ENCODE peak calls at places on chromosomes 7 and 10, in ten cellular contexts. E, L, T, P, X, C, K, A, F and N are unnamed samples.

GRCh38 chr7:47271749-47272148 is 310.2 kb downstream of the TNS3 start:
- DNase-seq in T (no peak), L (no peak), A (no peak), X (no peak), E (no peak), P (no peak), K (no peak), C (no peak), F (no peak), N (no peak)

GRCh38 chr7:24870766-24871165 is 109.2 kb downstream of the OSBPL3 start:
- DNase-seq in A (no peak), T (no peak), E (no peak), X (no peak), P (no peak), F (no peak), K (no peak), L (no peak), C (no peak), N (no peak)

GRCh38 chr10:21290499-21291160 is 234.9 kb downstream of the SKIDA1 start:
- DNase-seq in C (no peak), A (no peak), F (no peak), X (no peak), L (no peak), E (no peak), T (no peak), P (no peak), K (no peak), N (no peak)

GRCh38 chr10:45470098-45471012 is 96.3 kb downstream of the ALOX5 start:
- DNase-seq in C (no peak), L (no peak), A (peak), E (peak), K (peak), P (no peak), T (peak), F (peak), X (no peak), N (peak)

GRCh38 chr10:77893386-77893785 is 33.2 kb downstream of the DLG5 start:
- DNase-seq in X (no peak), T (no peak), E (no peak), P (no peak), L (no peak), K (no peak), F (no peak), C (no peak), A (no peak), N (no peak)

GRCh38 chr7:66529889-66530615 is 98.6 kb upstream of the KCTD7 start:
- DNase-seq in X (no peak), T (no peak), F (no peak), C (no peak), E (no peak), A (no peak), K (no peak), L (no peak), P (no peak), N (no peak)

GRCh38 chr10:58587676-58588075 is 75.0 kb downstream of the BICC1 start:
- DNase-seq in C (no peak), E (no peak), F (no peak), L (no peak), T (no peak), K (peak), X (no peak), P (no peak), A (no peak), N (no peak)

GRCh38 chr10:82190432-82191260 is 315.7 kb downstream of the NRG3 start:
- DNase-seq in P (no peak), K (no peak), F (peak), A (no peak), X (no peak), L (no peak), E (no peak), T (no peak), C (no peak), N (peak)

GRCh38 chr7:22814261-22815208 is 8.1 kb downstream of the TOMM7 start:
- DNase-seq in C (no peak), L (no peak), F (no peak), X (no peak), T (no peak), P (peak), K (peak), E (no peak), A (no peak), N (peak)

GRCh38 chr10:71984798-71985388 is 20.7 kb downstream of the CHST3 start:
- DNase-seq in L (no peak), T (no peak), C (peak), X (no peak), K (no peak), A (no peak), F (no peak), P (no peak), E (no peak), N (no peak)

GRCh38 chr7:37770813-37771212 is 77.6 kb upstream of the NME8 start:
- DNase-seq in P (no peak), L (no peak), E (no peak), X (no peak), A (no peak), C (no peak), T (no peak), F (no peak), K (no peak), N (no peak)

GRCh38 chr10:130664526-130664925 is 528.3 kb downstream of the GLRX3 start:
- DNase-seq in P (no peak), F (no peak), A (no peak), K (no peak), L (no peak), X (no peak), C (no peak), T (no peak), E (no peak), N (no peak)

GRCh38 chr10:102559764-102560163 is 56.0 kb downstream of the SUFU start:
- DNase-seq in F (no peak), X (no peak), C (no peak), L (no peak), T (no peak), E (no peak), K (no peak), A (no peak), P (no peak), N (no peak)

GRCh38 chr7:3697472-3697871 is 396.4 kb downstream of the SDK1 start:
- DNase-seq in P (no peak), K (no peak), E (no peak), T (no peak), A (no peak), C (no peak), F (no peak), L (no peak), X (no peak), N (no peak)

GRCh38 chr10:33010132-33011037 is 52.4 kb upstream of the ITGB1 start:
- DNase-seq in A (no peak), T (peak), L (peak), K (peak), X (no peak), C (no peak), P (peak), F (peak), E (peak), N (peak)

GRCh38 chr10:123157210-123157609 is 3.0 kb downstream of the BUB3 start:
- DNase-seq in F (no peak), K (peak), P (peak), X (no peak), T (no peak), E (no peak), L (no peak), A (no peak), C (no peak), N (peak)

GRCh38 chr7:16915405-16915804 is 33.6 kb upstream of the AGR3 start:
- DNase-seq in P (peak), F (peak), L (no peak), T (no peak), X (no peak), A (no peak), C (no peak), K (peak), E (no peak), N (peak)

GRCh38 chr10:69241575-69241974 is 21.4 kb downstream of the HKDC1 start:
- DNase-seq in P (no peak), E (no peak), C (no peak), A (no peak), L (no peak), F (no peak), X (no peak), T (no peak), K (no peak), N (peak)

GRCh38 chr10:48745662-48746245 is 61.1 kb downstream of the WDFY4 start:
- DNase-seq in E (no peak), L (peak), A (no peak), K (no peak), P (no peak), C (no peak), F (peak), T (no peak), X (no peak), N (no peak)

GRCh38 chr10:126500866-126501265 is 112.6 kb upstream of the ADAM12 start:
- DNase-seq in F (no peak), X (no peak), K (peak), C (no peak), P (no peak), L (no peak), A (no peak), T (no peak), E (no peak), N (peak)